ENCODE peak calls at places on chromosomes 4 and X, in eight cellular contexts. M, Z, T, B, S, E, O and Y are unnamed samples.

GRCh38 chr4:159248383-159249178 is 145.7 kb downstream of the RAPGEF2 start:
- DNase-seq in M (no peak), Z (no peak), T (no peak), B (no peak), S (peak; percentile 54), E (peak; percentile 19), O (no peak), Y (no peak)

GRCh38 chr4:13984996-13985780 is 357.7 kb upstream of the BOD1L1 start:
- DNase-seq in M (no peak), Z (no peak), T (no peak), B (no peak), S (no peak), E (no peak), O (peak; percentile 38), Y (no peak)

GRCh38 chr4:91111556-91111955 is 984.4 kb downstream of the CCSER1 start:
- DNase-seq in M (no peak), Z (no peak), T (no peak), B (no peak), S (no peak), E (no peak), O (no peak), Y (no peak)

GRCh38 chr4:86960557-86960959 is 25.7 kb downstream of the AFF1 start:
- DNase-seq in M (no peak), Z (no peak), T (no peak), B (no peak), S (peak; percentile 28), E (no peak), O (no peak), Y (no peak)

GRCh38 chr4:12884846-12885796 is 599.0 kb downstream of the RAB28 start:
- DNase-seq in M (no peak), Z (no peak), T (no peak), B (no peak), S (no peak), E (no peak), O (no peak), Y (no peak)

GRCh38 chrX:9420513-9420912 is 44.3 kb upstream of the TBL1X start:
- DNase-seq in M (no peak), Z (no peak), T (no peak), B (no peak), S (no peak), E (no peak), O (no peak), Y (no peak)

GRCh38 chrX:50813843-50814661 is at the start of gene SHROOM4:
- DNase-seq in M (no peak), Z (peak; percentile 48), T (no peak), B (no peak), S (peak; percentile 74), E (peak; percentile 30), O (peak; percentile 68), Y (peak; percentile 28)

GRCh38 chr4:71382125-71382524 is 43.3 kb downstream of the SLC4A4 start:
- DNase-seq in M (no peak), Z (no peak), T (no peak), B (no peak), S (no peak), E (no peak), O (no peak), Y (no peak)

GRCh38 chr4:184503869-184504300 is 29.5 kb upstream of the IRF2 start:
- DNase-seq in M (no peak), Z (no peak), T (no peak), B (no peak), S (no peak), E (no peak), O (no peak), Y (no peak)

GRCh38 chrX:46573896-46574336 is 351 bp downstream of the CHST7 start:
- DNase-seq in M (peak; percentile 42), Z (peak; percentile 56), T (no peak), B (peak; percentile 64), S (peak; percentile 57), E (peak; percentile 58), O (peak; percentile 48), Y (peak; percentile 40)

GRCh38 chrX:104343408-104344129 is 88.8 kb upstream of the ESX1 start:
- DNase-seq in M (peak; percentile 54), Z (no peak), T (no peak), B (peak; percentile 65), S (peak; percentile 72), E (peak; percentile 30), O (no peak), Y (peak; percentile 38)

GRCh38 chr4:25110653-25111329 is 49.5 kb downstream of the SEPSECS start:
- DNase-seq in M (no peak), Z (no peak), T (no peak), B (no peak), S (no peak), E (no peak), O (no peak), Y (no peak)

GRCh38 chr4:167171928-167172327 is 62.4 kb downstream of the SPOCK3 start:
- DNase-seq in M (no peak), Z (no peak), T (no peak), B (no peak), S (no peak), E (no peak), O (no peak), Y (no peak)

GRCh38 chr4:152591361-152591760 is 55.5 kb upstream of the FBXW7 start:
- DNase-seq in M (peak; percentile 21), Z (peak; percentile 67), T (no peak), B (no peak), S (peak; percentile 65), E (no peak), O (peak; percentile 69), Y (peak; percentile 61)

GRCh38 chr4:42655921-42656735 is 777 bp downstream of the ATP8A1 start:
- DNase-seq in M (peak; percentile 29), Z (peak; percentile 64), T (no peak), B (peak; percentile 86), S (peak; percentile 37), E (peak; percentile 69), O (peak; percentile 36), Y (peak; percentile 56)

GRCh38 chrX:39377773-39378172 is 576.5 kb downstream of the MID1IP1 start:
- DNase-seq in M (no peak), Z (no peak), T (no peak), B (no peak), S (no peak), E (no peak), O (no peak), Y (no peak)

GRCh38 chrX:1493877-1494510 is 41.3 kb upstream of the ASMTL start:
- DNase-seq in M (no peak), Z (no peak), T (no peak), B (peak; percentile 27), S (no peak), E (no peak), O (no peak), Y (no peak)

GRCh38 chr4:158172558-158173258 is at the start of gene GASK1B:
- DNase-seq in M (peak; percentile 15), Z (no peak), T (no peak), B (peak; percentile 59), S (peak; percentile 76), E (peak; percentile 47), O (peak; percentile 39), Y (no peak)

GRCh38 chr4:128863314-128864075 is 54.0 kb downstream of the JADE1 start:
- DNase-seq in M (peak; percentile 83), Z (peak; percentile 84), T (peak; percentile 25), B (peak; percentile 53), S (peak; percentile 86), E (peak; percentile 70), O (peak; percentile 76), Y (peak; percentile 75)

DNA sequence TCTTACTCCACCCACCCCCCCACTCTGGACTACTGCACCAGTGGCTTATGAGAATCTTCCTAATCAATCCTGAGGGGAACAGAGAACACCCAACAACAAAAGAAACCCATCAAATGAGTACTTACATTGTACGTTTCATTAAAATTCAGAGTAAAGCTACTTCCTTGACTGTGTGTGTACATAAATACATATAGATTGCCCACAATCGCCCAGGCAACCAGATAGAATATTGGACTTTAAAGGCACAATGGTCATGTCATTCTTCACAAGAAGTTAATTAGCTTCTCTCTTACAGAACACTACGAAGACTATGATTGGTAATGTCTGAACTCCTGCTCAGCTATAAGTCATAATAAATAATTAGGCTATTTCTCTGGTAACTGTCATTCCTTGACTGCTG is 12.2 kb upstream of the ATP11C start:
- DNase-seq in M (no peak), Z (no peak), T (no peak), B (no peak), S (no peak), E (no peak), O (no peak), Y (no peak)
- H3K4me3 ChIP-seq in M (no peak overlapping the region), Z (no peak overlapping the region), T (no peak overlapping the region), B (no peak overlapping the region), S (no peak overlapping the region), E (no peak overlapping the region), O (no peak overlapping the region), Y (no peak overlapping the region)

DNA sequence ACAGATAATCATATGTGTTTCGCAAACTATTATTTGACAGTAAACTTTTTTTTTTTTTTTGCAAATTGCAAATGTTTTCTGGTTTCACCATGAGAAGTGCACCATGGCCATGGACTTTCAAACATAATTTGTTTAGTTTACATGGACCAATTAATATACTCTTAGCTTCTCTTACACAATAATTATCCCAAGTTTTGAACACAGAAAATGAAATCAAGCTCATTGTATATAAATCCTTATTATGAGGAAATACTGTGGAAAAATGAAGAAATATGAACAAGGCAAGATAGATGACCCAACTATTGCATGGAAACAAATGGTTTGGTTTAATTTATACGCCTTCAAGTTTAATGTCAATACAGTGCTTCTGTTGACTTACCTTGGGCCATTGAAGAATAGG is 3.9 kb downstream of the FGF5 start:
- DNase-seq in M (no peak), Z (no peak), T (no peak), B (no peak), S (no peak), E (no peak), O (no peak), Y (no peak)
- H3K4me3 ChIP-seq in M (no peak overlapping the region), Z (no peak overlapping the region), T (no peak overlapping the region), B (no peak overlapping the region), S (no peak overlapping the region), E (peak overlapping the region; percentile 91), O (no peak overlapping the region), Y (no peak overlapping the region)

GRCh38 chr4:68575081-68575480 is 1.0 kb downstream of the UGT2B17 start:
- DNase-seq in M (no peak), Z (no peak), T (no peak), B (peak; percentile 56), S (no peak), E (no peak), O (no peak), Y (no peak)

GRCh38 chr4:68572653-68573052 is 3.5 kb downstream of the UGT2B17 start:
- DNase-seq in M (no peak), Z (no peak), T (no peak), B (peak; percentile 31), S (no peak), E (no peak), O (no peak), Y (no peak)

GRCh38 chr4:68581382-68582338 is 5.5 kb upstream of the UGT2B17 start:
- DNase-seq in M (no peak), Z (no peak), T (no peak), B (no peak), S (no peak), E (no peak), O (no peak), Y (no peak)

GRCh38 chr4:68577590-68577989 is 1.5 kb upstream of the UGT2B17 start:
- DNase-seq in M (no peak), Z (no peak), T (no peak), B (no peak), S (no peak), E (no peak), O (no peak), Y (no peak)

GRCh38 chr4:68576272-68577100 is at the start of gene UGT2B17:
- DNase-seq in M (no peak), Z (no peak), T (peak; percentile 52), B (peak; percentile 64), S (no peak), E (no peak), O (no peak), Y (no peak)
- H3K4me3 ChIP-seq in M (no peak within 1 kb of the TSS), Z (no peak within 1 kb of the TSS), T (peak within 1 kb of the TSS; percentile 77), B (no peak within 1 kb of the TSS), S (no peak within 1 kb of the TSS), E (no peak within 1 kb of the TSS), O (no peak within 1 kb of the TSS), Y (no peak within 1 kb of the TSS)

GRCh38 chrX:74537011-74537390 is 77.4 kb downstream of the RLIM start:
- DNase-seq in M (no peak), Z (peak; percentile 57), T (no peak), B (no peak), S (peak; percentile 44), E (no peak), O (no peak), Y (no peak)
- H3K4me3 ChIP-seq in M (peak overlapping the region; percentile 49), Z (peak overlapping the region; percentile 72), T (peak overlapping the region; percentile 47), B (peak overlapping the region; percentile 63), S (peak overlapping the region; percentile 41), E (peak overlapping the region; percentile 57), O (peak overlapping the region; percentile 27), Y (peak overlapping the region; percentile 50)